ENCODE peak calls at places on chromosome 11, in seven cellular contexts. D, G, H, Z, O, B and F are unnamed samples.

GRCh38 chr11:64207247-64208085 is 945 bp downstream of the FERMT3 start:
- DNase-seq in D (peak; percentile 84), G (peak; percentile 41), H (peak; percentile 81), Z (peak; percentile 57), O (no peak), B (peak; percentile 75), F (no peak)

GRCh38 chr11:60951909-60952741 is at the start of gene SLC15A3:
- DNase-seq in D (peak; percentile 49), G (no peak), H (peak; percentile 61), Z (peak; percentile 47), O (no peak), B (peak; percentile 67), F (no peak)

GRCh38 chr11:134592391-134592990 is 180.4 kb upstream of the B3GAT1 start:
- DNase-seq in D (peak; percentile 3), G (peak; percentile 51), H (no peak), Z (peak; percentile 54), O (peak; percentile 70), B (no peak), F (peak; percentile 63)

GRCh38 chr11:46659908-46660307 is 40.5 kb downstream of the ARHGAP1 start:
- DNase-seq in D (peak; percentile 91), G (no peak), H (peak; percentile 45), Z (no peak), O (no peak), B (no peak), F (no peak)

GRCh38 chr11:15707971-15708370 is 593.2 kb downstream of the INSC start:
- DNase-seq in D (peak; percentile 74), G (peak; percentile 85), H (no peak), Z (peak; percentile 34), O (no peak), B (peak; percentile 27), F (no peak)

GRCh38 chr11:14376920-14377319 is 17.9 kb upstream of the RRAS2 start:
- DNase-seq in D (no peak), G (no peak), H (no peak), Z (no peak), O (no peak), B (no peak), F (no peak)

GRCh38 chr11:107957109-107957588 is 28.9 kb downstream of the RAB39A start:
- DNase-seq in D (peak; percentile 23), G (peak; percentile 78), H (no peak), Z (no peak), O (no peak), B (no peak), F (no peak)

GRCh38 chr11:87299041-87299481 is 261.3 kb downstream of the TMEM135 start:
- DNase-seq in D (no peak), G (no peak), H (no peak), Z (peak; percentile 75), O (no peak), B (no peak), F (no peak)

GRCh38 chr11:45087301-45087700 is 59.1 kb upstream of the PRDM11 start:
- DNase-seq in D (no peak), G (no peak), H (no peak), Z (no peak), O (no peak), B (no peak), F (no peak)

GRCh38 chr11:33620423-33621120 is 80.1 kb downstream of the C11orf91 start:
- DNase-seq in D (peak; percentile 44), G (peak; percentile 34), H (no peak), Z (no peak), O (no peak), B (no peak), F (no peak)

GRCh38 chr11:60914620-60915249 is 777 bp downstream of the TMEM109 start:
- DNase-seq in D (peak; percentile 16), G (peak; percentile 77), H (peak; percentile 51), Z (peak; percentile 52), O (no peak), B (no peak), F (no peak)

GRCh38 chr11:62710001-62710345 is 2.5 kb downstream of the GNG3 start:
- DNase-seq in D (peak; percentile 48), G (no peak), H (peak; percentile 37), Z (peak; percentile 45), O (no peak), B (no peak), F (no peak)

GRCh38 chr11:65399249-65399648 is 12.8 kb downstream of the FRMD8 start:
- DNase-seq in D (no peak), G (no peak), H (no peak), Z (no peak), O (no peak), B (no peak), F (no peak)

GRCh38 chr11:120064341-120064740 is 73.6 kb downstream of the TRIM29 start:
- DNase-seq in D (no peak), G (no peak), H (no peak), Z (no peak), O (no peak), B (no peak), F (no peak)

GRCh38 chr11:34432822-34433221 is 5.9 kb upstream of the CAT start:
- DNase-seq in D (no peak), G (no peak), H (no peak), Z (no peak), O (no peak), B (no peak), F (no peak)

GRCh38 chr11:19890308-19890707 is 177.7 kb downstream of the NAV2 start:
- DNase-seq in D (peak; percentile 84), G (no peak), H (no peak), Z (no peak), O (no peak), B (no peak), F (no peak)

GRCh38 chr11:94183886-94184264 is 55.2 kb downstream of the PANX1 start:
- DNase-seq in D (peak; percentile 80), G (peak; percentile 33), H (no peak), Z (peak; percentile 75), O (peak; percentile 87), B (peak; percentile 54), F (peak; percentile 71)

GRCh38 chr11:80155412-80156017 is 714.7 kb upstream of the TENM4 start:
- DNase-seq in D (peak; percentile 21), G (peak; percentile 24), H (no peak), Z (no peak), O (peak; percentile 63), B (no peak), F (no peak)

GRCh38 chr11:46948378-46949131 is 12.0 kb downstream of the CSTPP1 start:
- DNase-seq in D (peak; percentile 60), G (peak; percentile 20), H (no peak), Z (peak; percentile 43), O (no peak), B (no peak), F (no peak)

GRCh38 chr11:46247090-46247489 is 30.4 kb upstream of the CREB3L1 start:
- DNase-seq in D (peak; percentile 44), G (no peak), H (peak; percentile 48), Z (no peak), O (no peak), B (no peak), F (no peak)

GRCh38 chr11:29937526-29937925 is 79.3 kb downstream of the KCNA4 start:
- DNase-seq in D (no peak), G (no peak), H (no peak), Z (no peak), O (no peak), B (no peak), F (no peak)

GRCh38 chr11:79592441-79593223 is 151.8 kb upstream of the TENM4 start:
- DNase-seq in D (no peak), G (no peak), H (no peak), Z (no peak), O (no peak), B (no peak), F (no peak)

GRCh38 chr11:91421586-91421985 is 803.0 kb upstream of the FAT3 start:
- DNase-seq in D (no peak), G (no peak), H (no peak), Z (no peak), O (no peak), B (no peak), F (no peak)

GRCh38 chr11:131800452-131800851 is 430.0 kb downstream of the NTM start:
- DNase-seq in D (no peak), G (no peak), H (no peak), Z (no peak), O (no peak), B (no peak), F (no peak)

GRCh38 chr11:22192642-22193347 is at the start of gene ANO5:
- DNase-seq in D (peak; percentile 7), G (peak; percentile 89), H (peak; percentile 77), Z (peak; percentile 88), O (no peak), B (peak; percentile 78), F (peak; percentile 41)

GRCh38 chr11:65781152-65781961 is 581 bp upstream of the AP5B1 start:
- DNase-seq in D (peak; percentile 14), G (peak; percentile 91), H (peak; percentile 49), Z (peak; percentile 36), O (no peak), B (no peak), F (no peak)

GRCh38 chr11:125902315-125902926 is 585 bp downstream of the PUS3 start:
- DNase-seq in D (no peak), G (no peak), H (no peak), Z (no peak), O (no peak), B (no peak), F (no peak)

GRCh38 chr11:47216141-47216798 is 1.5 kb downstream of the DDB2 start:
- DNase-seq in D (peak; percentile 81), G (peak; percentile 72), H (peak; percentile 46), Z (peak; percentile 82), O (no peak), B (peak; percentile 28), F (no peak)

GRCh38 chr11:3163241-3163981 is 1.7 kb downstream of the OSBPL5 start:
- DNase-seq in D (no peak), G (peak; percentile 71), H (peak; percentile 17), Z (no peak), O (no peak), B (no peak), F (no peak)
- H3K4me1 ChIP-seq in D (peaks cover 34% of the 10 kb centered on the region), G (peaks cover 52% of the 10 kb centered on the region), H (peaks cover 51% of the 10 kb centered on the region), Z (peaks cover 16% of the 10 kb centered on the region), O (no peaks in the 10 kb centered on the region), B (peaks cover 72% of the 10 kb centered on the region), F (peaks cover 15% of the 10 kb centered on the region)

GRCh38 chr11:18650859-18651557 is 16.9 kb upstream of the SPTY2D1 start:
- DNase-seq in D (peak; percentile 78), G (peak; percentile 16), H (no peak), Z (peak; percentile 66), O (peak; percentile 66), B (no peak), F (peak; percentile 55)
- H3K4me3 ChIP-seq in D (no peak overlapping the region), G (no peak overlapping the region), H (no peak overlapping the region), Z (no peak overlapping the region), O (no peak overlapping the region), B (no peak overlapping the region), F (no peak overlapping the region)

DNA sequence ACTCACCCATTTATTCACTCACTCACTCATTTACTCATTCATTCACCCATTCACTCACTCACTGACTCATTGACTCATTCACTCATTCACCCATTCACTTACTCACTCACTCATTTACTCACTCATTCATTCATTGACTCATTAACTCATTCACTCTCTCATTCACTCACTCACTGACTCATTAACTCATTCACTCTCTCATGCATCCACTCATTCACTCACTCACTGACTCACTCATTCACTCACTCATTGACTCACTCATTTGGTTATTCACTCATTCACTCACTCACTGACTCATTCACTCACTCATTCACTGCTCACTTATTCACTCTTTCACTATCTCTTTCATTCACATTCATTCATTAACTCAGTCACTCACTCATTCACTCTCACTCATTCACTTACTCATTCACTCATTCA is 2.5 kb upstream of the MUC5AC start:
- DNase-seq in D (no peak), G (no peak), H (no peak), Z (no peak), O (no peak), B (no peak), F (no peak)
- H3K4me1 ChIP-seq in D (no peaks in the 10 kb centered on the region), G (no peaks in the 10 kb centered on the region), H (no peaks in the 10 kb centered on the region), Z (no peaks in the 10 kb centered on the region), O (peaks cover 29% of the 10 kb centered on the region), B (peaks cover 8% of the 10 kb centered on the region), F (no peaks in the 10 kb centered on the region)

GRCh38 chr11:24407733-24408132 is 89.1 kb upstream of the LUZP2 start:
- DNase-seq in D (no peak), G (no peak), H (no peak), Z (no peak), O (no peak), B (no peak), F (no peak)
- H3K4me3 ChIP-seq in D (no peak overlapping the region), G (no peak overlapping the region), H (no peak overlapping the region), Z (no peak overlapping the region), O (no peak overlapping the region), B (no peak overlapping the region), F (no peak overlapping the region)